ENCODE peak calls at places on chromosome 19, in five cellular contexts. P is K562, X is A549, E is GM12878, F is HepG2. U is an unnamed sample.

GRCh38 chr19:45882652-45883585 is 3.0 kb downstream of the IRF2BP1 start:
- DNase-seq in P (peak), X (peak), E (peak), F (peak), U (peak)

GRCh38 chr19:38204728-38205127 is 19.3 kb downstream of the DPF1 start:
- DNase-seq in P (no peak), E (no peak), F (no peak), X (no peak), U (no peak)

GRCh38 chr19:54014920-54015560 is 23.6 kb downstream of the CACNG6 start:
- DNase-seq in E (no peak), X (no peak), F (no peak), P (no peak), U (no peak)

GRCh38 chr19:33310606-33311325 is 8.4 kb upstream of the CEBPA start:
- DNase-seq in F (no peak), E (no peak), X (no peak), P (no peak), U (peak)

GRCh38 chr19:38952395-38953165 is 21.8 kb downstream of the MRPS12 start:
- DNase-seq in P (peak), E (no peak), X (peak), F (peak), U (peak)

GRCh38 chr19:932647-933552 is 7.1 kb downstream of the ARID3A start:
- DNase-seq in F (no peak), E (no peak), P (no peak), X (peak), U (peak)

GRCh38 chr19:18733196-18733647 is 49.7 kb downstream of the CRTC1 start:
- DNase-seq in E (no peak), F (peak), X (no peak), P (no peak), U (no peak)

GRCh38 chr19:2823646-2824045 is 4.0 kb downstream of the ZNF554 start:
- DNase-seq in X (no peak), F (no peak), E (no peak), P (no peak), U (no peak)

GRCh38 chr19:45161715-45162463 is 1.1 kb upstream of the NKPD1 start:
- DNase-seq in E (no peak), F (no peak), X (no peak), P (peak), U (peak)

GRCh38 chr19:58021541-58022282 is 12.1 kb upstream of the ZSCAN1 start:
- DNase-seq in X (peak), P (peak), F (peak), E (no peak), U (peak)

GRCh38 chr19:52622261-52622660 is 15.9 kb downstream of the ZNF83 start:
- DNase-seq in F (no peak), E (no peak), P (no peak), X (no peak), U (peak)

GRCh38 chr19:18045307-18046013 is 37.5 kb downstream of the ARRDC2 start:
- DNase-seq in X (no peak), F (no peak), E (no peak), P (no peak), U (no peak)

GRCh38 chr19:41997851-41998229 is 3.8 kb upstream of the ATP1A3 start:
- DNase-seq in F (no peak), X (no peak), E (no peak), P (no peak), U (peak)

GRCh38 chr19:39183100-39183499 is 13.7 kb upstream of the NCCRP1 start:
- DNase-seq in F (no peak), X (no peak), P (peak), E (no peak), U (no peak)

GRCh38 chr19:50356691-50357177 is 8.7 kb downstream of the NAPSA start:
- DNase-seq in F (no peak), P (no peak), X (no peak), E (no peak), U (no peak)

GRCh38 chr19:18144906-18145305 is 8.1 kb upstream of the PIK3R2 start:
- DNase-seq in P (no peak), F (no peak), X (no peak), E (no peak), U (no peak)

GRCh38 chr19:5093953-5094718 is 125.2 kb downstream of the KDM4B start:
- DNase-seq in F (no peak), E (no peak), P (no peak), X (no peak), U (no peak)

GRCh38 chr19:14782978-14783545 is 4.7 kb upstream of the ADGRE2 start:
- DNase-seq in E (no peak), F (no peak), X (no peak), P (no peak), U (no peak)

GRCh38 chr19:1501200-1501595 is 10.2 kb downstream of the REEP6 start:
- DNase-seq in X (no peak), F (no peak), P (no peak), E (no peak), U (no peak)

GRCh38 chr19:50489461-50490011 is 12.9 kb upstream of the GARIN5A start:
- DNase-seq in E (no peak), F (no peak), P (no peak), X (no peak), U (no peak)

GRCh38 chr19:2337329-2337707 is 8.8 kb downstream of the SPPL2B start:
- DNase-seq in X (no peak), E (no peak), P (no peak), F (peak), U (peak)

DNA sequence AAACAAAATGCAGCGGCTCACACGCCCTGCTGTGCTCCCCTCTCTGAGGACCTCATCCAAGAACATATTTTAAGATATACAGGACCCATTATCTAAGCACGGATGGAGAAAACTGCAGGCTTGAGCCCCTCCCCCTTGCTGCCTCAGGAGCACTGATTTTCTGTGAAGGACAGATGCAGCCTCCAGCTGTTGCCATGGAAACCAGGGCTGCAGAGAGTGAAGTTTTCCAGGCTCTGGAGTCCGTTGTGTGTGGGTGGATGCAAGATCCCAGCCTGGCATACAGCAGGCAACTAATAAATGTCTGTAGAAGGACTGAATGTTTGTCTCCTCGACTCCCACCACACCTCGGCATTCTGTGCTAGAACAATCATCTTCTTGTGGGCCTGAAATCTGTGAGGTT is 105.6 kb upstream of the PEG3 start:
- DNase-seq in P (no peak), F (no peak), X (no peak), E (no peak), U (no peak)
- TF ChIP-seq JUNB in P (no peak), F (no peak), X (no peak), E (no peak), U (no peak)

GRCh38 chr19:11420429-11420893 is 1.3 kb upstream of the RGL3 start:
- DNase-seq in X (no peak), E (no peak), P (peak), F (no peak), U (peak)
- TF ChIP-seq JUNB in X (no peak), E (no peak), P (no peak), F (no peak), U (no peak)

GRCh38 chr19:3931041-3931440 is 1.8 kb upstream of the NMRK2 start:
- DNase-seq in F (no peak), E (no peak), X (no peak), P (no peak), U (no peak)
- TF ChIP-seq JUNB in F (no peak), E (no peak), X (no peak), P (no peak), U (no peak)

DNA sequence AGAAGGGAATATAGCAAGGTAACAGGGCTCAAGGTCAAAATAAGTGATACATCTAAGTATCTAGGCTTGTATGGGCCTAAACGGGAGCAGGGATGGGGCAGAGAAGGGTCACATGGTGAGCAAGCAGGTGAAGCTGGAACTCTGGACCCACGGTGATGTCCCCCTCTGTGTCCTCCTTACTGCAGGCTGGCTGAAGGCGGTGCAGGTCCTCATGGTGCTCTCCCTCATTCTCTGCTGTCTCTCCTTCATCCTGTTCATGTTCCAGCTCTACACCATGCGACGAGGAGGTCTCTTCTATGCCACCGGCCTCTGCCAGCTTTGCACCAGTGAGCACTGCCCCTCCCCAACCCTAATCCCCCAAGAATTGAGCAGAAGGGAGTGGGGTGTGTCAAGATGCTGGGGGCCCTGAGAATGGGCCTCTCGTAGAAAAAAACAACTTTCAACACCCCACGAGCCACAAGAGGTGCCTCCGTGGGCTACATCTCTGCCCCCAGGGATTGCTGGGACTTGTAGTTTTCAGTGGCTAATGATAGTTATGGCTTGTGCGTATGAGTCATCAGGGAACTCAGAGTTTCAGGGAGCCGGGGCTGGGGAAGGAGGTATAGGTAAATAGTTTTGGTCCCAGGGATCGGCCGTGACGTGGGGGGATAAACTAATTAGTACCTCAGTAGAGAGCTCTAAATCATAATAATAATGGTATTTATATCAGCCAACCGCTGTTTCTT is 4.0 kb downstream of the EMP3 start:
- DNase-seq in X (no peak), E (peak), F (no peak), P (peak), U (peak)
- TF ChIP-seq JUNB in X (no peak), E (peak), F (no peak), P (peak), U (no peak)

GRCh38 chr19:35055715-35056179 is 14.2 kb downstream of the HPN start:
- DNase-seq in F (no peak), P (peak), X (peak), E (no peak), U (peak)
- TF ChIP-seq JUNB in F (no peak), P (no peak), X (no peak), E (no peak), U (no peak)

GRCh38 chr19:10450853-10451609 is 30.7 kb downstream of the PDE4A start:
- DNase-seq in X (peak), F (no peak), P (peak), E (no peak), U (peak)
- TF ChIP-seq JUNB in X (no peak), F (no peak), P (no peak), E (no peak), U (no peak)

U was measured in GM23338.